ENCODE peak calls at places on chromosomes 7 and 10, in six cellular contexts. W is IMR-90, E is retina, D is GM04504, U is Right ventricle myocardium inferior, P is NCI-H2171. S is an unnamed sample.
A peak's percentile ranks its signal among the peaks of the same experiment; 100 is the strongest.

GRCh38 chr7:138396251-138397070 is 63.6 kb upstream of the TRIM24 start:
- DNase-seq in W (no peak), E (no peak), D (no peak), U (no peak), P (no peak), S (peak; percentile 85)

GRCh38 chr7:56097700-56098099 is 4.9 kb upstream of the PHKG1 start:
- DNase-seq in W (peak; percentile 89), E (no peak), D (peak; percentile 90), U (no peak), P (no peak), S (no peak)

GRCh38 chr10:71066600-71066999 is 145.8 kb upstream of the UNC5B start:
- DNase-seq in W (no peak), E (no peak), D (no peak), U (no peak), P (no peak), S (no peak)

GRCh38 chr7:47221826-47222225 is 360.1 kb downstream of the TNS3 start:
- DNase-seq in W (peak; percentile 19), E (no peak), D (no peak), U (no peak), P (no peak), S (no peak)

GRCh38 chr7:132882714-132883428 is 199.0 kb downstream of the CHCHD3 start:
- DNase-seq in W (no peak), E (no peak), D (no peak), U (no peak), P (no peak), S (no peak)

GRCh38 chr7:158026636-158027265 is 560.9 kb downstream of the PTPRN2 start:
- DNase-seq in W (no peak), E (no peak), D (no peak), U (no peak), P (no peak), S (no peak)

GRCh38 chr10:12531305-12531738 is 182.0 kb downstream of the CAMK1D start:
- DNase-seq in W (peak; percentile 18), E (no peak), D (no peak), U (no peak), P (no peak), S (no peak)

GRCh38 chr7:73345538-73345937 is 17.6 kb downstream of the FKBP6 start:
- DNase-seq in W (no peak), E (no peak), D (no peak), U (no peak), P (no peak), S (no peak)

GRCh38 chr7:107501593-107501992 is 31.7 kb downstream of the GPR22 start:
- DNase-seq in W (peak; percentile 41), E (no peak), D (peak; percentile 13), U (no peak), P (no peak), S (peak; percentile 17)

GRCh38 chr10:69123306-69123746 is 652 bp upstream of the VPS26A start:
- DNase-seq in W (peak; percentile 71), E (no peak), D (no peak), U (no peak), P (peak; percentile 17), S (peak; percentile 79)

GRCh38 chr10:20355915-20356314 is 539.7 kb downstream of the PLXDC2 start:
- DNase-seq in W (no peak), E (peak; percentile 37), D (no peak), U (no peak), P (no peak), S (no peak)

S was measured in hepatocyte.